ENCODE peak calls at places on chromosome 17, in seven cellular contexts. V is tibial nerve, Y is choroid plexus epithelial cell, M is activated B cell treated with CpG ODN at 0.5 μM for 24 hours, I is fibroblast of mammary gland, N is brain microvascular endothelial cell, A is fibroblast of pulmonary artery. F is an unnamed sample.

GRCh38 chr17:3197219-3197618 is at the start of gene OR1A2:
- DNase-seq in N (no peak), V (no peak), M (no peak), I (no peak), Y (no peak), A (no peak), F (no peak)

GRCh38 chr17:49136335-49136734 is 3.8 kb downstream of the B4GALNT2 start:
- DNase-seq in A (no peak), M (no peak), Y (no peak), I (no peak), V (no peak), N (no peak), F (no peak)

GRCh38 chr17:16942141-16943031 is 29.5 kb downstream of the TNFRSF13B start:
- DNase-seq in M (no peak), Y (no peak), I (no peak), V (no peak), N (no peak), A (no peak), F (no peak)

GRCh38 chr17:7476474-7476873 is 3.0 kb downstream of the ZBTB4 start:
- DNase-seq in N (no peak), Y (peak), M (no peak), V (no peak), I (peak), A (peak), F (no peak)

GRCh38 chr17:7029659-7030058 is 6.2 kb upstream of the SLC16A13 start:
- DNase-seq in I (no peak), M (no peak), Y (no peak), A (no peak), N (no peak), V (no peak), F (no peak)

GRCh38 chr17:39635614-39636176 is 1.2 kb upstream of the STARD3 start:
- DNase-seq in V (no peak), M (no peak), Y (no peak), A (no peak), I (no peak), N (no peak), F (no peak)

GRCh38 chr17:29291163-29291752 is 2.7 kb downstream of the NUFIP2 start:
- DNase-seq in V (peak), I (peak), M (no peak), N (peak), Y (peak), A (peak), F (no peak)

GRCh38 chr17:29640413-29640812 is 17.7 kb upstream of the CORO6 start:
- DNase-seq in A (peak), N (peak), V (no peak), Y (peak), I (peak), M (no peak), F (no peak)

GRCh38 chr17:8392274-8392673 is 5.4 kb downstream of the RNF222 start:
- DNase-seq in I (no peak), N (no peak), M (no peak), Y (no peak), V (no peak), A (no peak), F (no peak)

GRCh38 chr17:62658136-62658535 is 30.7 kb downstream of the MRC2 start:
- DNase-seq in I (no peak), N (no peak), M (no peak), Y (no peak), V (no peak), A (no peak), F (no peak)

GRCh38 chr17:36203335-36203734 is 6.8 kb upstream of the CCL3L1 start:
- DNase-seq in N (no peak), Y (no peak), V (no peak), I (no peak), M (no peak), A (no peak), F (no peak)

GRCh38 chr17:53032861-53033271 is 789.9 kb upstream of the KIF2B start:
- DNase-seq in N (no peak), A (peak), V (no peak), I (peak), M (no peak), Y (peak), F (peak)

GRCh38 chr17:76146053-76146875 is 5.2 kb upstream of the FOXJ1 start:
- DNase-seq in A (no peak), I (peak), V (no peak), M (no peak), N (no peak), Y (no peak), F (no peak)

GRCh38 chr17:40485851-40486512 is 15.4 kb downstream of the TNS4 start:
- DNase-seq in V (peak), A (peak), Y (peak), I (peak), M (no peak), N (peak), F (no peak)

GRCh38 chr17:47618416-47618815 is 31.3 kb upstream of the KPNB1 start:
- DNase-seq in A (peak), I (peak), M (no peak), V (no peak), N (no peak), Y (peak), F (no peak)
- TF ChIP-seq CTCF in A (peak), I (peak), M (no peak), V (no peak), N (peak), Y (peak), F (peak)

GRCh38 chr17:50367401-50367800 is 5.6 kb downstream of the MRPL27 start:
- DNase-seq in M (no peak), N (no peak), I (no peak), V (no peak), Y (no peak), A (no peak), F (no peak)
- TF ChIP-seq CTCF in M (no peak), N (no peak), I (no peak), V (no peak), Y (no peak), A (no peak), F (no peak)

GRCh38 chr17:44448412-44448811 is 54.8 kb downstream of the GPATCH8 start:
- DNase-seq in V (no peak), N (no peak), I (no peak), M (no peak), A (no peak), Y (no peak), F (no peak)
- TF ChIP-seq CTCF in V (no peak), N (no peak), I (no peak), M (no peak), A (no peak), Y (no peak), F (no peak)

GRCh38 chr17:41516828-41517283 is 1.8 kb downstream of the KRT15 start:
- DNase-seq in V (no peak), A (no peak), M (no peak), N (no peak), I (no peak), Y (no peak), F (no peak)

GRCh38 chr17:41520821-41521521 is 2.3 kb upstream of the KRT15 start:
- DNase-seq in A (no peak), Y (no peak), I (no peak), N (no peak), V (no peak), M (no peak), F (no peak)

GRCh38 chr17:41518031-41518430 is 659 bp downstream of the KRT15 start:
- DNase-seq in A (no peak), V (no peak), N (no peak), M (no peak), Y (no peak), I (no peak), F (no peak)

GRCh38 chr17:41519501-41520224 is 973 bp upstream of the KRT15 start:
- DNase-seq in Y (no peak), V (no peak), I (no peak), A (no peak), N (no peak), M (no peak), F (no peak)

GRCh38 chr17:41518789-41519449 is at the start of gene KRT15:
- DNase-seq in I (peak), M (no peak), V (no peak), A (peak), N (no peak), Y (peak), F (no peak)
- TF ChIP-seq CTCF in I (no peak), M (no peak), V (no peak), A (no peak), N (peak), Y (peak), F (no peak)

DNA sequence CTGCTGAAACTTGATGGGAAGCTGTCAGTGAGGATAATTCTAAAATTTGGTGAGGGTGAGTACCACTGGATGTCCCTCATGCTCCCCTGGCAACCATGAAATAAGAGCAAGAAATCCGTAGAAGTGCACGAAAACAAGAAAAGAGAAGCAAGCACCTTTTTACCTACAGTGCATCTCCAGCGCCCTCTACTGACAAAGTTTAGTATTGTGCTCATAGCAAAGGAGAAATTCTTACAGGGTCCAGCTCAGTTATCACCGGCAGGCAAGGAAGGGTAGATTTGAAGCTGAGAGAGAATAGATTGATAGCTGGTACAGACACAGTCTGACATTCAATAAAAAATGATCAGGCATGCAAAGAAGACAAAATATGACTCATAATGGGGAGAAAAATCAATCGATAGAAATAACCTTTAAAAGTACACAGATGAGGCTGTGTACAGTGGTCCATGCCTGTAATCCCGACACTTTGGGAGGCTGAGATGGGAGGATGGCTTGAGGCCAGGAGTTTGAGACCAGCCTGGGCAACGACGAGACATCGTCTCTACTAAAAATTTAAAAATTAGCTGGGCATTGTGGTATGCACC is 28.3 kb upstream of the TEX2 start:
- DNase-seq in V (no peak), M (no peak), A (no peak), Y (no peak), I (peak), N (no peak), F (no peak)
- TF ChIP-seq CTCF in V (no peak), M (no peak), A (peak), Y (peak), I (peak), N (peak), F (peak)

GRCh38 chr17:81401727-81402529 is 6.7 kb downstream of the BAHCC1 start:
- DNase-seq in A (peak), Y (peak), N (no peak), V (no peak), I (peak), M (no peak), F (no peak)
- TF ChIP-seq CTCF in A (peak), Y (peak), N (peak), V (peak), I (peak), M (no peak), F (peak)

F was measured in progenitor cell of endocrine pancreas.